ENCODE peak calls at places on chromosomes 1 and 21, in nine cellular contexts. E is gastrocnemius medialis, G is NB4, A is HCT116, X is BJ, J is GM20000, T is B cell, D is OCI-LY7, Q is lung. N is an unnamed sample.

GRCh38 chr1:13540871-13541270 is 27.1 kb upstream of the LRRC38 start:
- DNase-seq in E (peak), G (no peak), A (no peak), X (no peak), J (no peak), T (no peak), D (no peak), Q (no peak), N (no peak)

GRCh38 chr1:207495816-207496792 is at the start of gene CR1:
- DNase-seq in E (peak), G (peak), A (no peak), X (no peak), J (peak), T (peak), D (peak), Q (peak), N (peak)

GRCh38 chr1:202315576-202316168 is 26.1 kb downstream of the UBE2T start:
- DNase-seq in E (peak), G (peak), A (peak), X (no peak), J (peak), T (peak), D (peak), Q (peak), N (peak)

GRCh38 chr1:172608098-172608601 is 50.8 kb upstream of the FASLG start:
- DNase-seq in E (no peak), G (no peak), A (no peak), X (no peak), J (no peak), T (no peak), D (no peak), Q (no peak), N (no peak)

GRCh38 chr1:74343191-74343590 is 108.0 kb downstream of the TNNI3K start:
- DNase-seq in E (no peak), G (no peak), A (no peak), X (no peak), J (no peak), T (no peak), D (no peak), Q (no peak), N (no peak)

GRCh38 chr1:53331446-53332187 is 3.7 kb upstream of the LRP8 start:
- DNase-seq in E (no peak), G (no peak), A (no peak), X (no peak), J (no peak), T (no peak), D (no peak), Q (no peak), N (peak)

GRCh38 chr1:200179126-200179780 is 151.7 kb downstream of the NR5A2 start:
- DNase-seq in E (no peak), G (no peak), A (no peak), X (peak), J (no peak), T (no peak), D (no peak), Q (no peak), N (no peak)

GRCh38 chr1:35860680-35861079 is 22.3 kb upstream of the AGO1 start:
- DNase-seq in E (no peak), G (peak), A (no peak), X (no peak), J (no peak), T (no peak), D (no peak), Q (no peak), N (no peak)

GRCh38 chr1:23576338-23577055 is 17.2 kb upstream of the ID3 start:
- DNase-seq in E (no peak), G (no peak), A (no peak), X (no peak), J (no peak), T (no peak), D (peak), Q (no peak), N (no peak)

GRCh38 chr21:28818663-28819278 is 173.9 kb downstream of the LTN1 start:
- DNase-seq in E (no peak), G (no peak), A (no peak), X (peak), J (no peak), T (no peak), D (no peak), Q (no peak), N (no peak)

GRCh38 chr1:1621682-1622577 is 6.6 kb downstream of the MIB2 start:
- DNase-seq in E (peak), G (no peak), A (no peak), X (no peak), J (no peak), T (no peak), D (no peak), Q (no peak), N (no peak)

GRCh38 chr21:39020751-39021474 is 162.3 kb downstream of the PSMG1 start:
- DNase-seq in E (no peak), G (peak), A (no peak), X (no peak), J (no peak), T (no peak), D (no peak), Q (peak), N (no peak)

GRCh38 chr1:234753979-234754378 is 144.0 kb upstream of the IRF2BP2 start:
- DNase-seq in E (no peak), G (no peak), A (no peak), X (no peak), J (no peak), T (no peak), D (no peak), Q (no peak), N (no peak)

GRCh38 chr1:154199563-154199879 is 6.6 kb downstream of the CFAP141 start:
- DNase-seq in E (no peak), G (no peak), A (no peak), X (no peak), J (no peak), T (no peak), D (no peak), Q (no peak), N (no peak)

GRCh38 chr1:213984387-213985180 is 3.2 kb upstream of the PROX1 start:
- DNase-seq in E (no peak), G (no peak), A (no peak), X (no peak), J (peak), T (no peak), D (no peak), Q (no peak), N (no peak)

GRCh38 chr21:43970551-43970950 is 41.6 kb upstream of the TRAPPC10 start:
- DNase-seq in E (no peak), G (no peak), A (no peak), X (no peak), J (no peak), T (no peak), D (no peak), Q (no peak), N (no peak)

GRCh38 chr1:227886503-227886961 is 61.2 kb downstream of the WNT9A start:
- DNase-seq in E (no peak), G (no peak), A (no peak), X (no peak), J (no peak), T (no peak), D (no peak), Q (peak), N (peak)

GRCh38 chr1:8228253-8228652 is 89.7 kb upstream of the SLC45A1 start:
- DNase-seq in E (no peak), G (no peak), A (no peak), X (no peak), J (no peak), T (no peak), D (no peak), Q (no peak), N (no peak)

GRCh38 chr1:46618746-46619415 is 2.3 kb upstream of the MOB3C start:
- DNase-seq in E (no peak), G (no peak), A (no peak), X (no peak), J (no peak), T (no peak), D (no peak), Q (no peak), N (no peak)

GRCh38 chr1:205279986-205280385 is 41.6 kb downstream of the NUAK2 start:
- DNase-seq in E (no peak), G (no peak), A (no peak), X (no peak), J (no peak), T (peak), D (no peak), Q (no peak), N (no peak)

GRCh38 chr1:203117611-203118575 is 9.6 kb upstream of the ADORA1 start:
- DNase-seq in E (peak), G (peak), A (peak), X (no peak), J (peak), T (peak), D (no peak), Q (peak), N (peak)

GRCh38 chr1:2352341-2353214 is 38.8 kb downstream of the MORN1 start:
- DNase-seq in E (no peak), G (no peak), A (no peak), X (no peak), J (no peak), T (no peak), D (no peak), Q (no peak), N (peak)

GRCh38 chr1:223249854-223250631 is 107.0 kb upstream of the TLR5 start:
- DNase-seq in E (no peak), G (peak), A (no peak), X (no peak), J (no peak), T (no peak), D (no peak), Q (no peak), N (peak)

GRCh38 chr1:11180342-11180744 is 8.8 kb upstream of the ANGPTL7 start:
- DNase-seq in E (no peak), G (no peak), A (no peak), X (peak), J (no peak), T (no peak), D (no peak), Q (no peak), N (no peak)

GRCh38 chr1:235874226-235874625 is 7.5 kb upstream of the LYST start:
- DNase-seq in E (no peak), G (no peak), A (no peak), X (no peak), J (no peak), T (no peak), D (no peak), Q (no peak), N (no peak)

GRCh38 chr21:44407493-44407892 is 47.8 kb upstream of the LRRC3 start:
- DNase-seq in E (no peak), G (no peak), A (no peak), X (no peak), J (no peak), T (no peak), D (no peak), Q (no peak), N (no peak)

GRCh38 chr1:203097001-203097400 is 11.2 kb upstream of the MYOG start:
- DNase-seq in E (no peak), G (no peak), A (no peak), X (no peak), J (no peak), T (no peak), D (no peak), Q (no peak), N (no peak)

GRCh38 chr1:205565799-205566198 is 61.3 kb downstream of the CDK18 start:
- DNase-seq in E (no peak), G (no peak), A (no peak), X (no peak), J (no peak), T (no peak), D (no peak), Q (no peak), N (peak)

GRCh38 chr1:72060466-72060865 is 221.9 kb downstream of the NEGR1 start:
- DNase-seq in E (no peak), G (no peak), A (no peak), X (no peak), J (no peak), T (no peak), D (no peak), Q (no peak), N (no peak)

GRCh38 chr1:85628791-85629531 is 48.4 kb downstream of the CCN1 start:
- DNase-seq in E (no peak), G (no peak), A (peak), X (no peak), J (no peak), T (no peak), D (no peak), Q (peak), N (peak)

GRCh38 chr1:43842099-43842498 is 91.5 kb upstream of the ARTN start:
- DNase-seq in E (no peak), G (no peak), A (no peak), X (no peak), J (no peak), T (no peak), D (no peak), Q (no peak), N (no peak)

GRCh38 chr1:6260961-6261614 is at the start of gene GPR153:
- DNase-seq in E (no peak), G (peak), A (no peak), X (no peak), J (peak), T (peak), D (no peak), Q (no peak), N (peak)

GRCh38 chr1:55828031-55828430 is 612.9 kb upstream of the USP24 start:
- DNase-seq in E (no peak), G (no peak), A (no peak), X (no peak), J (no peak), T (no peak), D (no peak), Q (no peak), N (no peak)

GRCh38 chr1:22494144-22494543 is 42.5 kb downstream of the ZBTB40 start:
- DNase-seq in E (no peak), G (peak), A (no peak), X (no peak), J (no peak), T (no peak), D (peak), Q (no peak), N (no peak)

GRCh38 chr1:25572708-25573590 is 29.5 kb downstream of the LDLRAP1 start:
- DNase-seq in E (no peak), G (peak), A (no peak), X (no peak), J (peak), T (peak), D (peak), Q (peak), N (peak)
- TF ChIP-seq CTCF in E (peak), G (peak), A (peak), X (peak), J (peak), T (peak), D (peak), Q (no peak), N (peak)

DNA sequence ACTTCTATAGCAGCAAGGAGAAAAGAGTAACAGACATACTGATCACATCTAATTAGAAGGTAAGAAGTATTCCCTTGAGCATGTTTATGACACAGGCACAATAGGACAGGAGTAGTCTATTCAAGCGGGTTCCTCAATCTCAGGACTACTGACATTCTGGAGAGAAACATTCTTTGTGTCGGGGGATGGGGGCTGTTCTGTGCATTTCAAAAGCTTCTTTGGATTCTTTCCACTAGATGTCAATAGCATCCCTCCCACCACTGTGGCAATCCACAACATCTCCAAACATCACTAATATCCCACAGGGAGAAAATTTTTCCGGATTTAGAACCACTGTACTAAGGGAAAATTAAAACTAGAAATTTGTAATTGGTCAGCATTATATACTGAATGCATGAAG is 56.9 kb downstream of the ADAMTS5 start:
- DNase-seq in E (no peak), G (no peak), A (no peak), X (no peak), J (no peak), T (no peak), D (no peak), Q (no peak), N (no peak)
- TF ChIP-seq CTCF in E (no peak), G (no peak), A (no peak), X (peak), J (no peak), T (no peak), D (no peak), Q (no peak), N (no peak)

GRCh38 chr1:94801919-94802546 is 18.1 kb upstream of the SLC44A3 start:
- DNase-seq in E (no peak), G (peak), A (peak), X (peak), J (peak), T (peak), D (peak), Q (no peak), N (no peak)
- TF ChIP-seq CTCF in E (no peak), G (peak), A (peak), X (peak), J (no peak), T (peak), D (peak), Q (no peak), N (peak)

GRCh38 chr21:15679630-15680029 is 50.2 kb upstream of the USP25 start:
- DNase-seq in E (no peak), G (peak), A (no peak), X (no peak), J (no peak), T (no peak), D (no peak), Q (no peak), N (no peak)
- TF ChIP-seq CTCF in E (no peak), G (no peak), A (peak), X (no peak), J (no peak), T (no peak), D (peak), Q (no peak), N (no peak)

GRCh38 chr1:217718873-217719272 is 87.7 kb downstream of the SPATA17 start:
- DNase-seq in E (no peak), G (peak), A (peak), X (peak), J (no peak), T (no peak), D (no peak), Q (no peak), N (no peak)
- TF ChIP-seq CTCF in E (no peak), G (no peak), A (peak), X (no peak), J (no peak), T (no peak), D (no peak), Q (no peak), N (no peak)

DNA sequence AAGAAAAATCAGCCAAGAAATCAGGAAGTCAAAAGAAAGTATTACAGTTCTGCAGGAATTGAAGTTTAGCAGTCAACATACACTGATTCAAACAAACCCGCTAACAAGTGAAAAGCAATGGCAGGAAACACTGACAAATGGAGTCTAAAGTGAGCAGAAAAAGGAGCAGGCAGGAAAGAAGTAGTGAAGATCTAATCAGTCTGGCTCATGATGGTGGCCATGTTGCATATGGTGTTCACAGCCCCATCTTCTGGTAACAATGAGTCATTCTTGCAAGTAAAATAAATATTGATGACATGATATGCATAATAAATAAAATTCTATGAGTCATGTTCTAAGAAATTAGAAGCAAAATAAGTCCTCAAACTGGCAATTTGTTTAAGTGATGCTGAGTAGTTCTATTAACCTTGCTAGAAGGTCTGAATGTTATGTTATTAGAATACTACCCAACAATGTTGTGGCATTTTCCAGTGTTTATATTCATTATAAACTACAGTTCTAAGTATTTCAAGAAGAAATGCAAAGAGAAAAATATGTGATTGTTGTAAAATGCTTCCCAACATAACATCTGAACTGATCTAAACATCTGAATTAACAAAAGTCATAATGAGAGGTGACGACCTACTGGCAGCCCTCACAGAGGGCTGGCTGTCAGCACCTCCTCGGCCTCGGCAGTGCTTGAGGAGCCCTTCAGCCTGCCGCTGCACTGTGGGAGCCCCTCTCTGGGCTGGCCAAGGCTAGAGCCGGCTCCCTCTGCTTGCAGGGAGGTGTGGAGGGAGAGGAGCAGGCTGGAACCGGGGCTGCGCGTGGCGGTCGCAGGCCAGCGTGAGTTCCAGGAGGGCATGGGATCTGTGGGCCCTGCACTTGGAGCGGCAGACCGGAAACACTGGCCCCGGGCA is 5.7 kb upstream of the ACBD6 start:
- DNase-seq in E (no peak), G (peak), A (no peak), X (no peak), J (no peak), T (no peak), D (no peak), Q (no peak), N (no peak)
- TF ChIP-seq CTCF in E (no peak), G (no peak), A (peak), X (peak), J (no peak), T (no peak), D (peak), Q (no peak), N (no peak)

DNA sequence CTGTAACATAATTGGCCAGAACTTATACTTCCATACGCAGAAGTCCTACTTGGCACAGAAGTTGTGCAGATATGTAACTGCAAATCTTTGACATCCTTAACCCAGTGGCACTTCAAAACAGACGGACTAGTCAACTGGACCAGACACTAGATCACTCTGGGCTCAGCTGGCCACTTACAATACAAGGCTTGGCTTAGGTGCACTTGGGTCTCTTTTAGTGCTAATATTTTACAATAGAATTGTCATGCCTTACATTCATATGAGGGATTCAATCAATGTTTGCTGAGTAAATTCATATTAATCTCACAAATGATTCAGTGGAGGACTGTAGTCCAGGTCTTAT is 20.1 kb downstream of the XKR8 start:
- DNase-seq in E (no peak), G (no peak), A (no peak), X (no peak), J (no peak), T (no peak), D (no peak), Q (no peak), N (no peak)
- TF ChIP-seq CTCF in E (no peak), G (no peak), A (no peak), X (no peak), J (no peak), T (peak), D (peak), Q (no peak), N (no peak)

GRCh38 chr1:60088620-60089155 is 15.1 kb upstream of the C1orf87 start:
- DNase-seq in E (no peak), G (no peak), A (no peak), X (no peak), J (no peak), T (no peak), D (no peak), Q (no peak), N (no peak)
- TF ChIP-seq CTCF in E (no peak), G (no peak), A (peak), X (peak), J (no peak), T (no peak), D (peak), Q (no peak), N (no peak)

GRCh38 chr1:175146535-175147213 is 45.9 kb downstream of the KIAA0040 start:
- DNase-seq in E (peak), G (peak), A (peak), X (no peak), J (peak), T (peak), D (peak), Q (peak), N (peak)
- TF ChIP-seq CTCF in E (peak), G (peak), A (peak), X (peak), J (peak), T (peak), D (peak), Q (peak), N (peak)

N was measured in stomach.